ENCODE peak calls at places on chromosome 7, in ten cellular contexts. O is RWPE1; T is foreskin keratinocyte; A is CD4-positive, alpha-beta T cell; F is fibroblast of lung; U is spleen; I is endodermal cell; W is A549; X is ovary; B is uterus. C is an unnamed sample.
A peak's percentile ranks its signal among the peaks of the same experiment; 100 is the strongest.

GRCh38 chr7:116871061-116871700 is 8.8 kb downstream of the CAPZA2 start:
- DNase-seq in W (no peak), T (no peak), A (no peak), B (no peak), O (no peak), I (no peak), U (no peak), X (no peak), F (no peak), C (no peak)

GRCh38 chr7:123230603-123231002 is 30.8 kb upstream of the SLC13A1 start:
- DNase-seq in W (no peak), I (no peak), A (no peak), X (no peak), O (no peak), U (no peak), F (no peak), T (no peak), B (no peak), C (no peak)

GRCh38 chr7:17741426-17741825 is 198.9 kb downstream of the SNX13 start:
- DNase-seq in A (no peak), I (no peak), O (no peak), B (no peak), T (no peak), W (no peak), U (no peak), F (no peak), X (no peak), C (no peak)

GRCh38 chr7:18019562-18019961 is 8.1 kb downstream of the PRPS1L1 start:
- DNase-seq in O (peak; percentile 70), I (no peak), X (no peak), B (no peak), W (peak; percentile 11), F (peak; percentile 65), A (no peak), T (peak; percentile 26), U (no peak), C (no peak)

GRCh38 chr7:30164567-30164966 is 29.8 kb downstream of the MTURN start:
- DNase-seq in I (no peak), B (no peak), O (peak; percentile 68), X (no peak), T (peak; percentile 55), F (peak; percentile 77), A (no peak), W (peak; percentile 57), U (no peak), C (no peak)

GRCh38 chr7:98394377-98394836 is 6.5 kb downstream of the BAIAP2L1 start:
- DNase-seq in B (no peak), A (no peak), X (no peak), W (no peak), U (no peak), T (peak; percentile 33), I (no peak), F (peak; percentile 86), O (no peak), C (no peak)

GRCh38 chr7:93894966-93895650 is 4.6 kb upstream of the TFPI2 start:
- DNase-seq in B (no peak), X (no peak), T (no peak), O (no peak), W (no peak), F (peak; percentile 44), A (no peak), U (no peak), I (no peak), C (no peak)

GRCh38 chr7:100065452-100066186 is 15.9 kb downstream of the ZNF3 start:
- DNase-seq in O (no peak), X (peak; percentile 43), W (no peak), U (no peak), A (no peak), B (peak; percentile 26), F (peak; percentile 91), I (no peak), T (no peak), C (no peak)

GRCh38 chr7:48419401-48419800 is 248.1 kb downstream of the ABCA13 start:
- DNase-seq in A (no peak), O (no peak), I (no peak), U (no peak), W (no peak), B (no peak), F (peak; percentile 3), T (no peak), X (no peak), C (no peak)

GRCh38 chr7:41628926-41629325 is 74.0 kb downstream of the INHBA start:
- DNase-seq in T (peak; percentile 38), O (no peak), A (no peak), X (no peak), F (no peak), U (no peak), W (no peak), B (no peak), I (no peak), C (peak; percentile 18)

GRCh38 chr7:34165927-34166550 is 260.7 kb downstream of the BMPER start:
- DNase-seq in I (no peak), W (peak; percentile 30), F (peak; percentile 63), X (no peak), U (no peak), A (no peak), O (no peak), B (no peak), T (no peak), C (no peak)

GRCh38 chr7:117479480-117480224 is at the start of gene CFTR:
- DNase-seq in F (no peak), I (peak; percentile 82), W (peak; percentile 2), A (no peak), U (no peak), O (no peak), B (peak; percentile 16), T (no peak), X (no peak), C (peak; percentile 57)

GRCh38 chr7:77453531-77453930 is 37.4 kb upstream of the GSAP start:
- DNase-seq in X (no peak), T (no peak), I (no peak), O (no peak), A (no peak), F (peak; percentile 77), W (no peak), U (no peak), B (no peak), C (no peak)

GRCh38 chr7:27066148-27066547 is 29.7 kb downstream of the HOXA1 start:
- DNase-seq in W (no peak), U (no peak), I (no peak), A (no peak), T (peak; percentile 76), X (no peak), F (peak; percentile 51), B (no peak), O (peak; percentile 71), C (no peak)

GRCh38 chr7:135510603-135511183 is 791 bp upstream of the CNOT4 start:
- DNase-seq in T (no peak), W (peak; percentile 15), X (no peak), I (no peak), O (peak; percentile 2), F (peak; percentile 51), U (no peak), B (no peak), A (no peak), C (no peak)

GRCh38 chr7:5693529-5693928 is 87.9 kb downstream of the RNF216 start:
- DNase-seq in I (no peak), F (peak; percentile 64), U (peak; percentile 83), O (peak; percentile 17), B (no peak), T (no peak), A (no peak), X (no peak), W (no peak), C (peak; percentile 58)
- H3K27ac ChIP-seq in I (peak overlapping the region; percentile 50), F (peak overlapping the region; percentile 89), U (peak overlapping the region; percentile 87), O (no peak overlapping the region), B (peak overlapping the region; percentile 96), T (peak overlapping the region; percentile 10), A (peak overlapping the region; percentile 71), X (peak overlapping the region; percentile 71), W (peak overlapping the region; percentile 95), C (peak overlapping the region; percentile 89)

DNA sequence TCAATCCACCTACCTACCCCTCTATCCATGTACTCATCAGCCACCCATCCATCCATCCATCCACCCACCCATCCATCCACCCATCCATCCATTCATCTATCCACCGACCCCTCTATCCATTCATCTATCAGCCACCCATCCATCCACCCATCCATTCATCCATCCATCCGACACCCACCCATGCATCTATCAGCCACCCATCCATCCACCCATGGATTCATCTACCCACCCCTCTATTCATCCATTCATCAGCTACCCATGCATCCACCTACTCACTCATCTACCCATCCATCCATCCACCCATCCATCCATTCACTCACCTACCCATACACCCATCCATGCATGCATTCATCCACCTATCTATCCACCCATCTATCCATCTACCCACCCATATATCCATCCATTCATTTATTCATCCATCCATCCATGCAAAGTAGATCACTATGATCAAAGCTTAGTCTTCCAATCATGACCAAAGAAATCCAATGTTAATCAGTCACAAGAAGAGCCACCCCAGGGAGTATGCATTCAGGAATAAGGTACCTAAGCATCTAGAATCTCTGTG is 27.7 kb upstream of the ZNF467 start:
- DNase-seq in X (no peak), O (no peak), A (no peak), F (no peak), I (no peak), W (no peak), T (no peak), U (no peak), B (no peak), C (no peak)
- TF ChIP-seq CTCF in X (no peak), O (no peak), A (no peak), F (no peak), I (no peak), W (no peak), T (no peak), U (no peak), B (no peak), C (no peak)

DNA sequence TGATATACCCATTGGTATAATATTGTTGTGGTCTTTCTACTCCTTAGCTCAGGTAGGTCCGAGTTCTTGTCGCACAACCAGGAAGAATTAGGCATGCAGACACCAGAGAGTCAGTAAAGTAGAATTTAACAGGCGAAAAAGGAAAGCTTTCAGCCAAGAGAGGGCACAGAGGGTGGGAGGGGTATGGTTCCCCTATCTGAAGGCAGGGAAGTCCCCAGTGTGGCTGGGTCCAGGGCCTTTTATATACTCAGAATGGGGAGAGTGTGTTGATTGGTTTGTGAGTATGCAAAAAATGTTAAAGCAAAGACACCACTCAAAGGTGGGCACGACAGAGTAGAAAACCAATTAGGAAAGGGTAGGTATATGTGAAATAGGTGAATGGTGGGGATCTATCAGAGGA is 53.9 kb downstream of the IMMP2L start:
- DNase-seq in F (no peak), W (no peak), T (no peak), I (no peak), B (no peak), X (no peak), A (no peak), U (no peak), O (no peak), C (no peak)
- H3K27ac ChIP-seq in F (no peak overlapping the region), W (peak overlapping the region; percentile 50), T (no peak overlapping the region), I (no peak overlapping the region), B (no peak overlapping the region), X (no peak overlapping the region), A (no peak overlapping the region), U (no peak overlapping the region), O (no peak overlapping the region), C (no peak overlapping the region)

DNA sequence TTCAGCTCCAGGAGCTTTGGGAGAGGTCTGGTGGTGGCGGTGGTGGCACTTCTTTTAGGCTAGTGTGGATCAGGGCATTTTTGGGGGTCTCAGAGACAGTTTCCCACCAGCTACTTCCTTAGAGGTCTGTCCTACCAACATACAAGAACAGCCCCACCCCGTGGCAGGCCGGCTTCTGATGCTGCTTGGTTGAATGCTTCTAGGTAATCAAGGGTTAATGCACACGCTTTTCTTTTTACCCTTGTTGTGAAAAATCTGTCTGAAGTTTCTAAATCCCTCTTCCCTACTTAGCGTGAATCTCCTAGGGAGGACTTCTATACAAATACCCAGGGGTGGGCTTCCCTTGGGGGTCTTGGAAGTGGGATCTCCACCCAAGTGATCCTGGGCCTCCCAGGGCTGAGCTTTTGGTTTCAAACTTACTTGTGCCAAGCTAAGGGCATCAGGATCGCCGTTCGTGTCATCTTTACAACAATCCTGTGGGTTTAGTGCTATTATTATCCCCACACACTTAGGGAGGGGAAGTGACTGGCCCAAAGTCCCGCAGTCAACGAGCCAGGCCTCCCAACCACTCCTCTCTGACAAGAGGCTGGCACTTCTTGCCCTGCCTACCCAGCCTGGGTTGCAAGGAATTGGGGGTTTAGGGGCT is 1.7 kb downstream of the SH2B2 start:
- DNase-seq in O (no peak), F (no peak), I (peak; percentile 53), B (no peak), U (no peak), A (no peak), X (no peak), T (no peak), W (no peak), C (no peak)
- TF ChIP-seq CTCF in O (no peak), F (no peak), I (peak; percentile 31), B (no peak), U (no peak), A (no peak), X (no peak), T (no peak), W (peak; percentile 12), C (no peak)